ENCODE peak calls at places on chromosomes 3 and 15, in eight cellular contexts. Z is K562, D is HepG2, T is HCT116, P is GM12878, F is H1, Y is SK-N-SH, X is endothelial cell of umbilical vein. H is an unnamed sample.

GRCh38 chr3:24533557-24534193 is 39.0 kb upstream of the THRB start:
- DNase-seq in Z (no peak), D (no peak), T (no peak), P (no peak), F (no peak), Y (no peak), X (no peak), H (no peak)

GRCh38 chr3:170907519-170908234 is 760 bp downstream of the EIF5A2 start:
- DNase-seq in Z (peak; percentile 16), D (peak; percentile 9), T (no peak), P (no peak), F (peak; percentile 51), Y (no peak), X (peak; percentile 27), H (no peak)

GRCh38 chr3:100030914-100031313 is 83.4 kb downstream of the FILIP1L start:
- DNase-seq in Z (no peak), D (no peak), T (no peak), P (no peak), F (no peak), Y (no peak), X (no peak), H (no peak)

GRCh38 chr3:148938931-148939330 is 52.4 kb upstream of the GYG1 start:
- DNase-seq in Z (no peak), D (no peak), T (no peak), P (no peak), F (no peak), Y (no peak), X (no peak), H (no peak)

GRCh38 chr3:127588675-127589577 is 1.6 kb downstream of the TPRA1 start:
- DNase-seq in Z (no peak), D (peak; percentile 23), T (no peak), P (no peak), F (no peak), Y (no peak), X (peak; percentile 13), H (no peak)

GRCh38 chr3:113751145-113751544 is 4.3 kb downstream of the ATP6V1A start:
- DNase-seq in Z (no peak), D (no peak), T (no peak), P (no peak), F (no peak), Y (no peak), X (no peak), H (no peak)

GRCh38 chr3:5115506-5116162 is 6.5 kb upstream of the ARL8B start:
- DNase-seq in Z (no peak), D (no peak), T (no peak), P (no peak), F (no peak), Y (no peak), X (no peak), H (no peak)

GRCh38 chr3:59575113-59576001 is 525.5 kb upstream of the CFAP20DC start:
- DNase-seq in Z (peak; percentile 60), D (peak; percentile 53), T (peak; percentile 48), P (peak; percentile 40), F (peak; percentile 97), Y (peak; percentile 73), X (peak; percentile 41), H (peak; percentile 20)

GRCh38 chr3:101963902-101964362 is 114.6 kb downstream of the NFKBIZ start:
- DNase-seq in Z (no peak), D (no peak), T (no peak), P (no peak), F (no peak), Y (no peak), X (peak; percentile 34), H (no peak)

GRCh38 chr15:35671197-35671596 is 125.2 kb upstream of the DPH6 start:
- DNase-seq in Z (no peak), D (no peak), T (no peak), P (no peak), F (no peak), Y (no peak), X (no peak), H (no peak)

GRCh38 chr3:10521772-10522441 is 16.5 kb upstream of the ATP2B2 start:
- DNase-seq in Z (no peak), D (no peak), T (no peak), P (no peak), F (peak; percentile 20), Y (no peak), X (no peak), H (no peak)

DNA sequence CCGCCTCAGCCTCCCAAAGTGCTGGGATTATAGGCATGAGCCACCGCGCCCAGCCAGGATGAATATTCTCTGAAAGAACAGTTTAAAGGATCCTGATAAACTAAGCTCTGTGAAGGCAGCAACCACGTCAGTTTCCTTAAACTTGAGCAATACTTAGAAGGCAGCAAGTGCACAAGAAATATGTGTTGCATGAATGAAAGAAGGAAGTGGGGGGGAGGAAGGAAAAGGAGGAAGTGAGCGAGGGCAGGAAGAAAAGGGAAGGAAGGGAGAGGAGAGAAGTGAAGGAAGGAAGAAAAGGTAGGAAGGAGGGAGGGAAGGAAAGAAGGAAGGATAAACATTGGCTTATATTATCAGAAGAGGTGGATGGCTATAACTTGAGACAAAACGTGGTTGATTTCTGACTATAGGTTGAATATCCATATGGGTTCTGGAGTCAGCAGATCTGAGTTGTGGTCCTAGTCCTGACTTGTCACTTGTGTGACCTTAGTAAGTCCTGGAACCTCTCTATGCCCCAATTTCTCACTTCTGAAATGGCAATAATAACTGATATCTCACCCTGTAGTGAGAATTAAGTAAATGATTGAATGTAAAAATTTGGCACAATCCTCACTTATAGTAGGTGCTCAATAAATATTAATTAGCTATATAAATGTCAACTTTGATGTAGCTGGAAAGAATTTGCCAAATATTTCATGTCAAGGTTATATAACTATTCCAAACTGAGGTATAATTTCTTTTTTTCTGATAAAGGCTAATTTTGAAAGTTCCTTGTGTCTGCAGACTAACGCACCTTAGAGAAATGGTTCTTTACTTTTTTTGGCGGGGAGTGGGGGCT is 12.0 kb upstream of the SEMA4B start:
- DNase-seq in Z (no peak), D (no peak), T (no peak), P (no peak), F (no peak), Y (no peak), X (no peak), H (no peak)
- TF ChIP-seq POLR2AphosphoS5 in Z (no peak), D (no peak), T (no peak), P (no peak), F (no peak), Y (no peak), X (no peak), H (no peak)

GRCh38 chr15:100925480-100925879 is 6.3 kb downstream of the LRRK1 start:
- DNase-seq in Z (no peak), D (no peak), T (no peak), P (no peak), F (no peak), Y (no peak), X (no peak), H (no peak)
- H3K36me3 ChIP-seq in Z (no peaks in the 10 kb centered on the region), D (no peaks in the 10 kb centered on the region), T (peaks cover 20% of the 10 kb centered on the region), P (peaks cover 14% of the 10 kb centered on the region), F (no peaks in the 10 kb centered on the region), Y (peaks cover 15% of the 10 kb centered on the region), X (peaks cover 8% of the 10 kb centered on the region), H (no peaks in the 10 kb centered on the region)

GRCh38 chr3:118793176-118793575 is 241.5 kb downstream of the IGSF11 start:
- DNase-seq in Z (no peak), D (no peak), T (no peak), P (no peak), F (no peak), Y (no peak), X (no peak), H (no peak)
- H3K9ac ChIP-seq in Z (no peak overlapping the region), D (no peak overlapping the region), T (no peak overlapping the region), P (no peak overlapping the region), F (no peak overlapping the region), Y (no peak overlapping the region), X (no peak overlapping the region), H (no peak overlapping the region)

DNA sequence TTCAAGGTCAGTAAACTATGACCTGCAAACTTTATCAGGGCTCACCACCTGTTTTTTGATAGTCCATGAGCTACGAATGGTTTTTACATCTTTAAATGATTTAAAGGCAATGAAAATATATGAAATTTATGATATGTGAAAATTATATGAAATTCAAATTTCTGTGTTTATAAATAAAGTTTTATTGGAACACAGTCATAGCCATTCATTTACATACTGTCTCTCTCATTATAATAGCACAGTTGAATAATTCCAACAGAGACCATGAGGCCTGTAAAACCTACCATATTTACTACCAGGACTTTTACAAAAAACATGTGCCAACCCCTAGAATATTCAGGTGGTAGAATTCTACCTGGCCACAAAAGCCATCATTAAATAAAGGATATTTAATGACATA is 64.0 kb upstream of the XXYLT1 start:
- DNase-seq in Z (no peak), D (no peak), T (no peak), P (no peak), F (no peak), Y (no peak), X (no peak), H (no peak)
- TF ChIP-seq POLR2AphosphoS5 in Z (no peak), D (no peak), T (no peak), P (no peak), F (no peak), Y (no peak), X (no peak), H (no peak)

GRCh38 chr15:66102563-66103292 is 150.8 kb downstream of the MEGF11 start:
- DNase-seq in Z (no peak), D (no peak), T (no peak), P (no peak), F (no peak), Y (no peak), X (no peak), H (no peak)
- H3K36me3 ChIP-seq in Z (no peaks in the 10 kb centered on the region), D (no peaks in the 10 kb centered on the region), T (no peaks in the 10 kb centered on the region), P (no peaks in the 10 kb centered on the region), F (no peaks in the 10 kb centered on the region), Y (no peaks in the 10 kb centered on the region), X (no peaks in the 10 kb centered on the region), H (no peaks in the 10 kb centered on the region)

GRCh38 chr3:51739100-51739499 is 32.2 kb downstream of the GRM2 start:
- DNase-seq in Z (no peak), D (no peak), T (no peak), P (no peak), F (no peak), Y (no peak), X (no peak), H (no peak)

GRCh38 chr3:51733859-51734571 is 27.1 kb downstream of the GRM2 start:
- DNase-seq in Z (no peak), D (no peak), T (no peak), P (no peak), F (no peak), Y (no peak), X (no peak), H (no peak)

GRCh38 chr3:51735039-51735438 is 28.2 kb downstream of the GRM2 start:
- DNase-seq in Z (no peak), D (peak; percentile 34), T (no peak), P (no peak), F (no peak), Y (no peak), X (no peak), H (no peak)

GRCh38 chr3:51735950-51736349 is 29.1 kb downstream of the GRM2 start:
- DNase-seq in Z (no peak), D (no peak), T (no peak), P (no peak), F (no peak), Y (no peak), X (no peak), H (no peak)

GRCh38 chr3:51734572-51734907 is 27.7 kb downstream of the GRM2 start:
- DNase-seq in Z (no peak), D (no peak), T (no peak), P (no peak), F (no peak), Y (no peak), X (no peak), H (no peak)
- H3K9ac ChIP-seq in Z (no peak overlapping the region), D (no peak overlapping the region), T (no peak overlapping the region), P (no peak overlapping the region), F (no peak overlapping the region), Y (no peak overlapping the region), X (no peak overlapping the region), H (no peak overlapping the region)